ENCODE peak calls at places on chromosomes 6 and 20, in five cellular contexts. A is NT2/D1; L is CD8-positive, alpha-beta T cell; X is K562; D is GM23248. H is an unnamed sample.

GRCh38 chr6:156752666-156753301 is 24.4 kb upstream of the ARID1B start:
- DNase-seq in X (peak; percentile 21), D (no peak), L (no peak), A (no peak), H (no peak)

GRCh38 chr6:152170313-152170701 is 362.8 kb downstream of the ESR1 start:
- DNase-seq in A (no peak), D (no peak), X (no peak), L (no peak), H (no peak)

GRCh38 chr6:97293198-97293696 is 10.2 kb upstream of the MMS22L start:
- DNase-seq in A (no peak), L (no peak), X (no peak), D (no peak), H (no peak)

GRCh38 chr6:155121699-155122098 is 126.6 kb downstream of the TIAM2 start:
- DNase-seq in D (peak; percentile 59), L (no peak), A (no peak), X (no peak), H (no peak)

GRCh38 chr6:129446272-129446851 is 263.6 kb downstream of the ARHGAP18 start:
- DNase-seq in A (no peak), L (no peak), X (no peak), D (no peak), H (no peak)

GRCh38 chr6:14406616-14407343 is 289.2 kb downstream of the CD83 start:
- DNase-seq in D (no peak), X (no peak), A (no peak), L (no peak), H (no peak)

GRCh38 chr6:44041461-44042260 is 85.6 kb downstream of the MRPL14 start:
- DNase-seq in L (no peak), A (peak; percentile 69), D (peak; percentile 98), X (peak; percentile 91), H (no peak)

GRCh38 chr20:32155017-32155965 is 45.8 kb downstream of the TM9SF4 start:
- DNase-seq in A (peak; percentile 36), D (peak; percentile 83), X (peak; percentile 63), L (peak; percentile 32), H (no peak)

GRCh38 chr6:134729590-134729989 is 220.3 kb downstream of the ALDH8A1 start:
- DNase-seq in D (peak; percentile 21), A (no peak), L (no peak), X (no peak), H (no peak)

GRCh38 chr6:158567152-158567551 is 7.3 kb downstream of the TMEM181 start:
- DNase-seq in A (no peak), L (no peak), X (no peak), D (no peak), H (no peak)
- H3K4me3 ChIP-seq in A (no peak overlapping the region), L (no peak overlapping the region), X (no peak overlapping the region), D (no peak overlapping the region), H (no peak overlapping the region)

DNA sequence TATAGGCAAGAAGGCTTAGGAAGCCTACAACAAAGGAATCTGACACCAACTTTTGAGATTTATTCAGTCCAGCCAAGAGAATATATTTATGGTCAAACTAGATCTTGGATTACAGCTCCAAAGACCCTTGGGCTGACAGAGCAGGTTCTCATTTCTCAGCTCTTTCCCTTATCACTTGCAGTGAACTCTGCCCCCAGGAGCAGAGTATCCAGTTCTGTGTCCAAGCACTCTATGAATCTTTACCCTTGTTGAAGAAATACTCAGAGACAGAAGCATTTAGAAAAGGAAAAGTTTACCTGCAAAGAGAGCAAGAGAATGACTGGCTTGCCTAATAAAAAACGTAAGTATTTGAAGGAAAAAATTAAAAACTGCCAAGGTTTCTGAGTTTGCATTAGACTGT is 190.5 kb downstream of the SLC16A10 start:
- DNase-seq in A (no peak), D (no peak), L (no peak), X (no peak), H (no peak)
- H3K36me3 ChIP-seq in A (peaks cover 54% of the 10 kb centered on the region), D (peaks cover 22% of the 10 kb centered on the region), L (peaks cover 25% of the 10 kb centered on the region), X (peaks cover 50% of the 10 kb centered on the region), H (peaks cover 80% of the 10 kb centered on the region)

GRCh38 chr20:46487628-46488027 is 25.7 kb downstream of the ZNF334 start:
- DNase-seq in A (no peak), L (no peak), X (no peak), D (no peak), H (no peak)
- H3K4me3 ChIP-seq in A (no peak overlapping the region), L (no peak overlapping the region), X (no peak overlapping the region), D (no peak overlapping the region), H (no peak overlapping the region)

DNA sequence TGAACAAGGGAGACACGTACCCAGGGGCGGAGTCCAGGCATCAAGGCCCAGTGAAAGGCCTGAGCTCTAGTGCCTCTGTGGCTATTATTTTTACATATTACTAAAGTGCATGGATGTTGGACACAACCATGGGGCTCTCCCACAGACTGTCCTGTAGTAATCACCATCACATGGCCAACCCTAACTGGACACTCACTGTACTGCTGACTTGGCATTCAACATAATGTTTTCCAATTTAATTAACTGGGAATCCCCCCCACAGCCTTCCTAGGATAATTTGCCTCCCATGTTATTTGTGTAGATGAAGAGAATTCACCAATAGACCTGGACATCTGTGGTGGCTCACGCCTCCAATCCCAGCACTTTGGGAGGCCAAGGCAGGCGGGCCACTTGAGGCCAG is 34.5 kb downstream of the ARFGEF2 start:
- DNase-seq in X (no peak), L (no peak), A (no peak), D (no peak), H (no peak)
- H3K36me3 ChIP-seq in X (peaks cover 78% of the 10 kb centered on the region), L (peaks cover 59% of the 10 kb centered on the region), A (peaks cover 77% of the 10 kb centered on the region), D (peaks cover 32% of the 10 kb centered on the region), H (peaks cover 33% of the 10 kb centered on the region)

GRCh38 chr6:68635706-68636513 is 828 bp downstream of the ADGRB3 start:
- DNase-seq in X (peak; percentile 53), A (no peak), L (no peak), D (peak; percentile 30), H (peak; percentile 12)

GRCh38 chr6:68638225-68638900 is 3.3 kb downstream of the ADGRB3 start:
- DNase-seq in D (peak; percentile 49), A (no peak), X (peak; percentile 75), L (no peak), H (peak; percentile 22)

GRCh38 chr6:68637782-68638181 is 2.7 kb downstream of the ADGRB3 start:
- DNase-seq in L (no peak), D (no peak), X (no peak), A (no peak), H (no peak)

GRCh38 chr6:68635412-68635705 is 277 bp downstream of the ADGRB3 start:
- DNase-seq in A (peak; percentile 38), L (no peak), X (no peak), D (no peak), H (no peak)

DNA sequence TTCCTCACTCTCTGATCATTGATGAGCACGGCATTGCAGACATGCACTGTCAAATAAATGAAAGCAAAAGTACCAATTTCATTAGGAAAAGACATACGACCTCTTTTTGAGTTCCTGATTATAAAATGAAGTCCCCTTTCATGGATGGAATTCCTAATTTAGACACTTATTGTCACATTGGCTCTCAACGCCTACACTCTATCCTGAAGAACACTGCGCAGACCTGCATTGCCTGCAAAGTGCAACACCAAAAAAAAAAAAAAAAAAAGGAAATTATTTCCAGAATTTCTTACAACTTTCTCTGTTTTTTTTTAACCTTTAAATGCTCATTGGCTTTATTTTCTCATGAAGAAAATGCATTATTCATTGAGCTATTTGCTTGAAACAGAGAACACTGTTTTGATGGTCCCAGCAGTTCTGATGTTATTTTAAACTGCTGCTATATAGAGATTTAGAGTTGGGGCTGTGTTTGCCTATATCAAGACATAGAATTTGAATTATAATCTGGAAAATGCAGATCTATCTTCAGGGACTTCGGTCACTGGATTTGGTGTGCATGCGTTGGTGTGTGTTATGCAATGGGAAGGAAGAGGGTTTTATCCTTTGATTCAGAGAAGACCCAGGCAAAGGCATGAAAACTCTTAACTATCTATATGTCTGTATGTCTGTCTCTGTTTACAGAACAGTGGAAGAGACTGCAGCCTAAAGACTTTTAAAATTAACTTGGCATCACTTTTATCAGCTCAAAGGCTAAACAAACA is 1.8 kb downstream of the ADGRB3 start:
- DNase-seq in L (no peak), D (no peak), A (no peak), X (no peak), H (no peak)
- H3K4me3 ChIP-seq in L (no peak overlapping the region), D (no peak overlapping the region), A (no peak overlapping the region), X (peak overlapping the region; percentile 81), H (peak overlapping the region; percentile 74)

GRCh38 chr20:25468126-25469075 is 60.9 kb downstream of the GINS1 start:
- DNase-seq in X (no peak), A (no peak), L (no peak), D (no peak), H (no peak)

GRCh38 chr20:25464501-25465204 is 57.2 kb downstream of the GINS1 start:
- DNase-seq in X (no peak), D (peak; percentile 7), A (no peak), L (no peak), H (no peak)

GRCh38 chr20:25466846-25467245 is 59.4 kb downstream of the GINS1 start:
- DNase-seq in A (no peak), D (no peak), L (no peak), X (no peak), H (no peak)

GRCh38 chr20:25467441-25467840 is 60.0 kb downstream of the GINS1 start:
- DNase-seq in D (no peak), A (no peak), X (no peak), L (no peak), H (no peak)

DNA sequence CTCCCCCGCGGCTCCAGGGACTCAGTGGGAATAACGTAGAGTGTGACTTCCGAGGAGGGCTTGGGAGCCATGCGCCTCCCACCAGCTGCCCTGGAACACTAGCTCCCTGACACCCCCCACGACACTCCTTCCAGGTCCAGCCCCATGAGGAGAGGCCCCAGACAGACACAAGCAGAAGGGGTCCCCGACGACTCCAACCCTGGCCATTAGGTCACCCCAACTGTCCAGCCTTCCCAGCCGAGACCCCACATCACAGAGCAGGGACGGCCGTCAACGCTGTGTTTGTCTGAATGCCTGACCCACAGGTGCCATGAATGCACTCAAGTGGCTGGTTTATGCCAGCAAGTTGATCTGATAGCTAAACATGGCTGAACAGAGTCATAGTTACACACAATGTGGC is 57.9 kb downstream of the GINS1 start:
- DNase-seq in D (no peak), L (no peak), X (no peak), A (no peak), H (no peak)
- H3K36me3 ChIP-seq in D (no peaks in the 10 kb centered on the region), L (no peaks in the 10 kb centered on the region), X (no peaks in the 10 kb centered on the region), A (peaks cover 80% of the 10 kb centered on the region), H (no peaks in the 10 kb centered on the region)

GRCh38 chr20:60453847-60454246 is 495.6 kb downstream of the CDH26 start:
- DNase-seq in D (no peak), L (no peak), X (peak; percentile 6), A (peak; percentile 13), H (no peak)
- H3K4me3 ChIP-seq in D (no peak overlapping the region), L (no peak overlapping the region), X (no peak overlapping the region), A (no peak overlapping the region), H (no peak overlapping the region)

GRCh38 chr6:30331981-30332380 is 5.3 kb downstream of the TRIM39 start:
- DNase-seq in D (no peak), L (no peak), X (no peak), A (no peak), H (no peak)
- H3K36me3 ChIP-seq in D (peaks cover 27% of the 10 kb centered on the region), L (peaks cover 26% of the 10 kb centered on the region), X (peaks cover 70% of the 10 kb centered on the region), A (peaks cover 58% of the 10 kb centered on the region), H (peaks cover 40% of the 10 kb centered on the region)

GRCh38 chr6:166308769-166309589 is 787 bp upstream of the PRR18 start:
- DNase-seq in X (no peak), D (no peak), A (no peak), L (no peak), H (no peak)
- H3K4me3 ChIP-seq in X (no peak overlapping the region), D (no peak overlapping the region), A (peak overlapping the region; percentile 49), L (no peak overlapping the region), H (no peak overlapping the region)

DNA sequence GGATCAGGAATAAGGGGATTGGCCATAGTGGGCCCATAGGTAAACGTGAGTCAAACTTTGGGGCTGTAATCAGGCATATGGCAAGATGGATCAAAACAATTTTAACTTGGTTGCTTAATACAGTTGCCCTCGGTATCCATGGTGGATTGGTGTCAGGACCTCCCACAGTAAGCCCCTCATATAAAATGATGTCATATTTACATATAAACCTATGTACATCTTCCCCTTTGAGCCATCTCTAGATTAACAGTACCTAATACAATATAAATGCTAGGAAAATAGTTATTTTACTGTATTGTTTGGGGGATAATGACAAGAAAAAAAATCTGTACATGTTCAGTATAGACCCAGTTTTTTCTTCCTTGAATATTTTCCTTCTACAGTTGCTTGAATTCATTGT is 7.4 kb upstream of the ACAT2 start:
- DNase-seq in X (no peak), A (no peak), D (no peak), L (no peak), H (no peak)
- H3K36me3 ChIP-seq in X (peaks cover 93% of the 10 kb centered on the region), A (peaks cover 61% of the 10 kb centered on the region), D (peaks cover 71% of the 10 kb centered on the region), L (peaks cover 39% of the 10 kb centered on the region), H (peaks cover 66% of the 10 kb centered on the region)